ENCODE peak calls at places on chromosomes 7 and 10, in eight cellular contexts. N is CD8-positive, alpha-beta T cell; R is left ventricle myocardium inferior; E is hepatocyte; X is H9; O is A549; G is upper lobe of left lung; J is cardiac muscle cell. A is an unnamed sample.

GRCh38 chr10:29637537-29637936 is 2.8 kb upstream of the SVIL start:
- DNase-seq in N (no peak), R (no peak), E (no peak), X (no peak), O (no peak), G (no peak), J (no peak), A (no peak)

GRCh38 chr10:118903691-118904090 is 125.8 kb upstream of the NANOS1 start:
- DNase-seq in N (no peak), R (no peak), E (no peak), X (no peak), O (no peak), G (no peak), J (no peak), A (no peak)

GRCh38 chr10:110765513-110766375 is 106.0 kb upstream of the PDCD4 start:
- DNase-seq in N (no peak), R (no peak), E (no peak), X (no peak), O (no peak), G (no peak), J (no peak), A (no peak)

GRCh38 chr7:100122067-100122466 is 2.6 kb downstream of the CNPY4 start:
- DNase-seq in N (no peak), R (no peak), E (no peak), X (no peak), O (no peak), G (no peak), J (no peak), A (no peak)

GRCh38 chr7:75989084-75989725 is 5.2 kb downstream of the TMEM120A start:
- DNase-seq in N (no peak), R (peak; percentile 75), E (no peak), X (no peak), O (no peak), G (peak; percentile 72), J (no peak), A (no peak)

GRCh38 chr10:118776960-118777359 is 22.2 kb upstream of the CACUL1 start:
- DNase-seq in N (no peak), R (no peak), E (no peak), X (no peak), O (no peak), G (no peak), J (no peak), A (no peak)

GRCh38 chr7:133051066-133051465 is 30.8 kb downstream of the CHCHD3 start:
- DNase-seq in N (no peak), R (no peak), E (peak; percentile 38), X (no peak), O (no peak), G (no peak), J (peak; percentile 47), A (no peak)

GRCh38 chr7:3154881-3155494 is 111.3 kb upstream of the CARD11 start:
- DNase-seq in N (peak; percentile 74), R (no peak), E (peak; percentile 48), X (no peak), O (peak; percentile 45), G (no peak), J (peak; percentile 60), A (peak; percentile 44)

GRCh38 chr10:37478381-37478780 is 353.0 kb downstream of the ANKRD30A start:
- DNase-seq in N (no peak), R (no peak), E (no peak), X (no peak), O (no peak), G (no peak), J (no peak), A (peak; percentile 10)

GRCh38 chr10:103350175-103350521 is 792 bp downstream of the PCGF6 start:
- DNase-seq in N (no peak), R (no peak), E (no peak), X (no peak), O (no peak), G (no peak), J (no peak), A (no peak)

GRCh38 chr10:113126506-113127192 is 176.6 kb downstream of the TCF7L2 start:
- DNase-seq in N (peak; percentile 66), R (peak; percentile 74), E (peak; percentile 90), X (peak; percentile 70), O (peak; percentile 55), G (peak; percentile 95), J (peak; percentile 84), A (peak; percentile 67)

DNA sequence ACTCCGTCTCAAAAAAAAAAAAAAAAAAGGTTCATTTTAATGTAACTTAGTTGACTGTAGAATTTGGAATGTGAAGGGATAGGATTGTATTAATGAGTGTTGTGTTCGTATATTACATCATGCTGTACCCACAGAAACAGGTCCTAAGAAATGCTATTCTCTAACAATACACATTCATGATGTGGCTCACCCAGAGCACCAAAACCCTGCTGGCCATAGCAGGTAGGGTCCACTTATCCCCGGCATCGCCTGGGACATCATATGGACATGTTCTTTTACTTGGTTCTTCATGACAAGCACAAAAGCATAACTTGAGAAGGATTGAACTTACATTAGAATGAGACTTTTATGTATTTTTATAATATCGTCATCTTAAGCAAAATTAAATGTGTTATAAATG is 241.5 kb downstream of the CACNB2 start:
- DNase-seq in N (no peak), R (no peak), E (no peak), X (no peak), O (no peak), G (no peak), J (no peak), A (no peak)
- H3K27ac ChIP-seq in N (no peak overlapping the region), R (peak overlapping the region; percentile 10), E (no peak overlapping the region), X (no peak overlapping the region), O (no peak overlapping the region), G (no peak overlapping the region), J (no peak overlapping the region), A (no peak overlapping the region)

GRCh38 chr10:62380002-62380401 is 5.8 kb downstream of the ZNF365 start:
- DNase-seq in N (no peak), R (no peak), E (peak; percentile 49), X (no peak), O (peak; percentile 43), G (no peak), J (peak; percentile 21), A (no peak)
- TF ChIP-seq CTCF in N (no peak), R (no peak), E (no peak), X (no peak), O (no peak), G (no peak), J (no peak), A (no peak)

DNA sequence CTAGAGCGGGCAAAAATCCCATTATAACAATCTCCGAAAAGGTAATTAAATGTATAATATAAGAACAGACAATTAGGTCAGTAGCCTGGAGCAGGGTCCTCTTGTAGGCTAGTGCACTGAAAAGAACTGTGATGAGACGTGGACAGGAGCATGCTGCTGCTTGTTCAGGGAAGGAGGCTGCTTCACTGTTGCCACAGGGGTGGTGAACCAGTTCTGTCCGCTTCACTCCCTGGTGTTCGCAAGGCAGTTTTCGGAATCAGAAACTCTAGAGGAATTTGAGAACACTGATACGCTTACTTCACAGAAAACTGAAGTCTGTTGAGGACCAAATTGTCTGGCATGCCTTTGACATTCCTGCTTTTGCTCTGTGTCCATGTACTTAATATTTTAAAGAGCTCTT is 17.4 kb downstream of the ZNRF2 start:
- DNase-seq in N (no peak), R (no peak), E (no peak), X (no peak), O (no peak), G (no peak), J (no peak), A (no peak)
- H3K9me3 ChIP-seq in N (no peaks in the 10 kb centered on the region), R (no peaks in the 10 kb centered on the region), E (no peaks in the 10 kb centered on the region), X (no peaks in the 10 kb centered on the region), O (no peaks in the 10 kb centered on the region), G (no peaks in the 10 kb centered on the region), J (no peaks in the 10 kb centered on the region), A (no peaks in the 10 kb centered on the region)

GRCh38 chr10:96359616-96360015 is 814 bp upstream of the OPALIN start:
- DNase-seq in N (no peak), R (no peak), E (no peak), X (no peak), O (no peak), G (no peak), J (no peak), A (no peak)
- H3K27ac ChIP-seq in N (no peak overlapping the region), R (no peak overlapping the region), E (no peak overlapping the region), X (no peak overlapping the region), O (no peak overlapping the region), G (no peak overlapping the region), J (no peak overlapping the region), A (no peak overlapping the region)

GRCh38 chr10:4763960-4764428 is 62.0 kb upstream of the AKR1E2 start:
- DNase-seq in N (no peak), R (no peak), E (no peak), X (no peak), O (no peak), G (no peak), J (peak; percentile 60), A (no peak)
- TF ChIP-seq CTCF in N (no peak), R (no peak), E (peak; percentile 14), X (no peak), O (no peak), G (no peak), J (no peak), A (no peak)

DNA sequence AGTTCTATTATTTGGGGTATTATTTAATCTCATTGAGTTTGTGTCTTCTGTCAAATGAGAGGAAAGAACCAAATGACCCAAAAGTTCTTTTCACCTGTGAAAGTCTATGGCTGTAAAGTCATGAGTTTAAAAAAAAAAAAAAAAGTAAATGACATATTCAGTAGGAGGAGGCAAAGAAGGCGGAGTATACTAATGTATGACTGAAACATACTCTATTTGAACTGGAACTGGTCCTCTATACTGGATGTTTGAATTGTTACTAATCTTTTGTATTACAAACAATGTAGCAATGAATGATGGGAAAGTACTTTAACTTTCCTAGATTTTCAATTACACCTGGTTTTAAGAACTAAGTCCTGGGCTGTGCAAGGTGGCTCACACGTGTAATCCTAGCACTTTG is 24.9 kb upstream of the GSAP start:
- DNase-seq in N (no peak), R (no peak), E (no peak), X (no peak), O (no peak), G (no peak), J (no peak), A (no peak)
- H3K9me3 ChIP-seq in N (no peaks in the 10 kb centered on the region), R (no peaks in the 10 kb centered on the region), E (no peaks in the 10 kb centered on the region), X (no peaks in the 10 kb centered on the region), O (no peaks in the 10 kb centered on the region), G (no peaks in the 10 kb centered on the region), J (no peaks in the 10 kb centered on the region), A (no peaks in the 10 kb centered on the region)

DNA sequence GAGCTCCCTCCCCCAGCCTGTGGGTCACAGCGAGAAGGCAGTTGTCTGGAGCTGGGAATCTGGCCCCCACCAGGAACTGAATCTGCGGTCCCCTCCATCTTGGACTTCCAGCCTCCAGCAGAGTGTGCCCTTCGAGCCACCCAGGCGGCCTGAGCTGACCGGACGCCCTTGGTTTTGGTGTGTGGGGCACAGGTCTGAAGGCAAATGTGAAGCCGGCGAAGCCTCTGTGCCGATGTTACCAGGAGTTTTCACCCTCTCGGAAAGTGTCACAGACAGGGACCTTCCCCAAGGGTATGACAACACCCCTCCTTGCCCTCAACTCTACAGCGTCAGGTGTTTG is 109.1 kb downstream of the DNAJB6 start:
- DNase-seq in N (peak; percentile 37), R (no peak), E (no peak), X (no peak), O (no peak), G (no peak), J (no peak), A (no peak)
- H3K27ac ChIP-seq in N (no peak overlapping the region), R (no peak overlapping the region), E (no peak overlapping the region), X (no peak overlapping the region), O (no peak overlapping the region), G (no peak overlapping the region), J (no peak overlapping the region), A (no peak overlapping the region)

A was measured in WERI-Rb-1.